ENCODE peak calls at places on chromosomes 13 and 19, in eight cellular contexts. U is PC-3; E is cardiac muscle cell; M is fibroblast of the conjunctiva; C is SHP77; J is activated T-cell treated with anti-CD3 and anti-CD28 coated beads for 24 hours; A is astrocyte of the spinal cord; R is effector CD4-positive, alpha-beta T cell. N is an unnamed sample.

GRCh38 chr13:65530688-65531087 is 1699.4 kb downstream of the PCDH9 start:
- DNase-seq in R (no peak), E (peak; percentile 13), C (no peak), J (no peak), A (no peak), M (no peak), U (no peak), N (no peak)

GRCh38 chr13:26760835-26761582 is 423 bp upstream of the GPR12 start:
- DNase-seq in C (no peak), J (no peak), A (no peak), U (no peak), M (no peak), R (no peak), E (no peak), N (no peak)

GRCh38 chr13:29713841-29714240 is 118.4 kb upstream of the SLC7A1 start:
- DNase-seq in U (peak; percentile 63), A (peak; percentile 29), R (no peak), M (no peak), E (no peak), C (no peak), J (no peak), N (peak; percentile 22)

GRCh38 chr19:49585023-49585422 is 3.9 kb downstream of the PRRG2 start:
- DNase-seq in M (no peak), A (no peak), C (no peak), E (no peak), U (no peak), R (no peak), J (no peak), N (no peak)

GRCh38 chr19:12495002-12495802 is 10.6 kb upstream of the ZNF709 start:
- DNase-seq in E (peak; percentile 81), A (peak; percentile 78), J (peak; percentile 91), M (peak; percentile 33), U (peak; percentile 85), C (peak; percentile 94), R (peak; percentile 89), N (peak; percentile 95)

GRCh38 chr13:77728265-77728966 is 30.9 kb downstream of the SLAIN1 start:
- DNase-seq in U (no peak), J (no peak), A (no peak), C (no peak), R (no peak), M (no peak), E (no peak), N (no peak)

GRCh38 chr13:37923236-37923635 is 53.7 kb upstream of the TRPC4 start:
- DNase-seq in C (no peak), A (no peak), J (no peak), U (no peak), M (no peak), E (peak; percentile 24), R (no peak), N (no peak)

GRCh38 chr13:39148513-39148961 is 110.3 kb downstream of the NHLRC3 start:
- DNase-seq in A (peak; percentile 72), U (no peak), C (no peak), R (no peak), J (peak; percentile 11), E (peak; percentile 90), M (peak; percentile 17), N (peak; percentile 94)

GRCh38 chr13:87661471-87661870 is 9.7 kb upstream of the SLITRK5 start:
- DNase-seq in M (no peak), U (peak; percentile 70), J (no peak), E (no peak), R (no peak), A (peak; percentile 91), C (peak; percentile 84), N (peak; percentile 70)

GRCh38 chr13:111460548-111461444 is 140.4 kb downstream of the TEX29 start:
- DNase-seq in J (no peak), M (peak; percentile 35), U (peak; percentile 31), R (no peak), A (peak; percentile 15), E (peak; percentile 41), C (peak; percentile 81), N (peak; percentile 44)

GRCh38 chr13:112489199-112489598 is 98.8 kb downstream of the TUBGCP3 start:
- DNase-seq in U (no peak), C (no peak), J (no peak), E (no peak), A (no peak), M (no peak), R (no peak), N (no peak)

GRCh38 chr19:5364674-5365073 is 24.1 kb upstream of the PTPRS start:
- DNase-seq in U (no peak), J (no peak), A (no peak), R (no peak), E (no peak), M (no peak), C (no peak), N (no peak)

GRCh38 chr19:42092350-42092749 is 16.4 kb downstream of the ZNF574 start:
- DNase-seq in M (no peak), U (peak; percentile 60), J (peak; percentile 23), A (no peak), R (peak; percentile 25), C (peak; percentile 39), E (peak; percentile 25), N (peak; percentile 44)

GRCh38 chr13:21031594-21031993 is 29.8 kb downstream of the LATS2 start:
- DNase-seq in A (no peak), M (no peak), J (no peak), E (no peak), R (no peak), C (no peak), U (no peak), N (no peak)

GRCh38 chr13:48585456-48585840 is 52.6 kb upstream of the RCBTB2 start:
- DNase-seq in M (peak; percentile 8), J (no peak), R (no peak), A (peak; percentile 69), E (peak; percentile 88), U (peak; percentile 89), C (no peak), N (peak; percentile 26)

GRCh38 chr13:19071161-19071936 is 110.3 kb downstream of the TUBA3C start:
- DNase-seq in A (no peak), J (no peak), M (no peak), U (no peak), E (no peak), C (no peak), R (no peak), N (no peak)

GRCh38 chr19:55473201-55473600 is 3.2 kb upstream of the ZNF628 start:
- DNase-seq in U (no peak), J (no peak), E (no peak), M (no peak), A (no peak), R (no peak), C (no peak), N (no peak)

GRCh38 chr13:113378825-113379224 is 14.9 kb upstream of the GRTP1 start:
- DNase-seq in M (no peak), E (no peak), A (no peak), C (no peak), R (no peak), U (no peak), J (no peak), N (no peak)

GRCh38 chr13:46491641-46492040 is 61.3 kb upstream of the LRCH1 start:
- DNase-seq in E (no peak), C (no peak), M (no peak), A (no peak), R (no peak), J (no peak), U (no peak), N (no peak)

GRCh38 chr19:39406656-39407393 is at the start of gene ZFP36:
- DNase-seq in R (peak; percentile 87), U (peak; percentile 64), C (peak; percentile 49), A (peak; percentile 82), M (peak; percentile 84), J (peak; percentile 81), E (peak; percentile 90), N (peak; percentile 89)

GRCh38 chr13:112792511-112792910 is 102.7 kb downstream of the ATP11A start:
- DNase-seq in E (no peak), A (no peak), U (no peak), J (no peak), R (no peak), C (no peak), M (no peak), N (no peak)